ENCODE peak calls at places on chromosomes 1 and 21, in eight cellular contexts. Q, V, A, B, L, D, P and G are unnamed samples.

GRCh38 chr1:175911138-175911537 is 167.7 kb upstream of the TNR start:
- DNase-seq in Q (no peak), V (no peak), A (no peak), B (no peak), L (no peak), D (no peak), P (no peak), G (no peak)

GRCh38 chr21:38358098-38358497 is 101.3 kb downstream of the KCNJ15 start:
- DNase-seq in Q (no peak), V (no peak), A (no peak), B (no peak), L (no peak), D (no peak), P (no peak), G (no peak)

GRCh38 chr1:14849038-14849437 is 250.6 kb downstream of the KAZN start:
- DNase-seq in Q (no peak), V (no peak), A (no peak), B (no peak), L (no peak), D (no peak), P (no peak), G (no peak)

GRCh38 chr1:247172956-247173355 is 1.1 kb upstream of the ZNF124 start:
- DNase-seq in Q (no peak), V (no peak), A (no peak), B (no peak), L (no peak), D (no peak), P (peak; percentile 8), G (no peak)

GRCh38 chr1:116711061-116711582 is 43.1 kb upstream of the CD2 start:
- DNase-seq in Q (no peak), V (no peak), A (no peak), B (peak; percentile 45), L (no peak), D (no peak), P (no peak), G (no peak)

GRCh38 chr1:115557715-115558114 is 84.1 kb upstream of the VANGL1 start:
- DNase-seq in Q (no peak), V (no peak), A (no peak), B (no peak), L (no peak), D (no peak), P (no peak), G (no peak)

GRCh38 chr21:28142692-28143091 is 850.0 kb downstream of the LTN1 start:
- DNase-seq in Q (no peak), V (no peak), A (no peak), B (peak; percentile 54), L (no peak), D (peak; percentile 69), P (peak; percentile 74), G (peak; percentile 66)

GRCh38 chr21:33412832-33413519 is 9.8 kb downstream of the IFNGR2 start:
- DNase-seq in Q (no peak), V (no peak), A (peak; percentile 57), B (no peak), L (no peak), D (no peak), P (no peak), G (no peak)

GRCh38 chr1:220999872-221000863 is 120.9 kb downstream of the HLX start:
- DNase-seq in Q (no peak), V (no peak), A (no peak), B (no peak), L (peak; percentile 56), D (no peak), P (no peak), G (peak; percentile 83)

GRCh38 chr1:230854423-230854822 is 13.9 kb downstream of the C1orf198 start:
- DNase-seq in Q (no peak), V (no peak), A (no peak), B (no peak), L (no peak), D (no peak), P (no peak), G (no peak)
- TF ChIP-seq CTCF in Q (no peak), V (no peak), A (no peak), B (no peak), L (no peak), D (no peak), P (no peak), G (no peak)

GRCh38 chr1:85494957-85495266 is 30.0 kb upstream of the DDAH1 start:
- DNase-seq in Q (no peak), V (no peak), A (no peak), B (peak; percentile 54), L (peak; percentile 23), D (no peak), P (peak; percentile 57), G (no peak)
- TF ChIP-seq CTCF in Q (no peak), V (no peak), A (peak; percentile 23), B (peak; percentile 59), L (no peak), D (peak; percentile 64), P (peak; percentile 63), G (no peak)

GRCh38 chr1:30601316-30602085 is 121.9 kb downstream of the MATN1 start:
- DNase-seq in Q (no peak), V (no peak), A (no peak), B (no peak), L (no peak), D (no peak), P (no peak), G (no peak)
- TF ChIP-seq CTCF in Q (no peak), V (no peak), A (no peak), B (no peak), L (no peak), D (no peak), P (no peak), G (no peak)

GRCh38 chr1:76145332-76145731 is 70.8 kb downstream of the ST6GALNAC3 start:
- DNase-seq in Q (no peak), V (no peak), A (no peak), B (no peak), L (no peak), D (no peak), P (no peak), G (no peak)

GRCh38 chr1:76144233-76144632 is 69.7 kb downstream of the ST6GALNAC3 start:
- DNase-seq in Q (no peak), V (no peak), A (no peak), B (no peak), L (no peak), D (peak; percentile 2), P (peak; percentile 12), G (no peak)

GRCh38 chr1:76147917-76148316 is 73.4 kb downstream of the ST6GALNAC3 start:
- DNase-seq in Q (no peak), V (no peak), A (no peak), B (no peak), L (no peak), D (no peak), P (no peak), G (no peak)

GRCh38 chr1:76148460-76148859 is 73.9 kb downstream of the ST6GALNAC3 start:
- DNase-seq in Q (no peak), V (no peak), A (no peak), B (no peak), L (no peak), D (no peak), P (no peak), G (no peak)

DNA sequence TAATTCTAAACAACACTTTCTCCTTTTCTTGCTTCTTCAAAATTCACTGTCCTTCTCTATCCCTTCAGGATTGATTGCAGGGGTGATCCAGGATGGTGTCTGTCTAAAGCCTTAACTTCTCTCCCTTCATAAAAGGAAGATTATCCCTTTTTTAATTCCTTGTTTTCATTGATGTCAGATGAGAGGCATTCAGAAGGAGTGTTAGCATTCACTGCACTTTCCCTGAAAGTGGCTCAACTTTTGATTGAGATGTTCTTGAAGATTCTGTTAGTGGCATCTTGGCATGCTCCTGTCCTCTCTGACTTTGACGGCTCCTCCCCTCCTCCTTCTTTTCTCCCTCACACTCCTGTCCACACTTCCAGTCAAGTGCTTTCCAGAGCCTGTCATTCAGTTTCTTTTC is 71.6 kb downstream of the ST6GALNAC3 start:
- DNase-seq in Q (no peak), V (no peak), A (no peak), B (no peak), L (no peak), D (no peak), P (no peak), G (no peak)
- TF ChIP-seq CTCF in Q (no peak), V (no peak), A (no peak), B (no peak), L (no peak), D (no peak), P (no peak), G (no peak)

DNA sequence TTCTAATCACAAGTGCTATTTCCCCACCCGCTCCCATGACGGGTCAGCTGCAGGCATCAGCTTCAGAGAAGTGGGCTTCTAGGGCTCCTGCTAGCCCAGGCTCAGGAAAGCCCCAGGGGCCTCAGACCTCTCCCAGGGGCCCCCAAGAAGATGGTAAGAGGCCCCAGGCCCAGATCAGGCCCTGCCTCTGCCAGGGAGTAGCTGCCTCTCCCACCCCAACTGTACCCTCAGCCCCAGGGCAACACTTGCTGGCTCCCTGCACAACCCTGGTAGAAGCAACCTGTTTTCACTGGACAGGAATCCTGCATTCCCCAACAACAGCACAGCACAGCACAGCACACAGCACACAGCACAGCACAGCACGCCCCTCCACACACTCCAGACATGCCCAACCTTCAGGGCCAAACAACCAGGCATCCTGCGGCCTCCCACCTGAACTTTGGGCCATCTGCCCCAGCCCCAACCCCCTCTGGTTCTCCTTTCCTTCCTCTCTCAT is 6.5 kb downstream of the BLACAT1 start:
- DNase-seq in Q (no peak), V (no peak), A (no peak), B (peak; percentile 19), L (no peak), D (no peak), P (no peak), G (no peak)
- TF ChIP-seq CTCF in Q (no peak), V (no peak), A (no peak), B (no peak), L (no peak), D (no peak), P (no peak), G (no peak)

DNA sequence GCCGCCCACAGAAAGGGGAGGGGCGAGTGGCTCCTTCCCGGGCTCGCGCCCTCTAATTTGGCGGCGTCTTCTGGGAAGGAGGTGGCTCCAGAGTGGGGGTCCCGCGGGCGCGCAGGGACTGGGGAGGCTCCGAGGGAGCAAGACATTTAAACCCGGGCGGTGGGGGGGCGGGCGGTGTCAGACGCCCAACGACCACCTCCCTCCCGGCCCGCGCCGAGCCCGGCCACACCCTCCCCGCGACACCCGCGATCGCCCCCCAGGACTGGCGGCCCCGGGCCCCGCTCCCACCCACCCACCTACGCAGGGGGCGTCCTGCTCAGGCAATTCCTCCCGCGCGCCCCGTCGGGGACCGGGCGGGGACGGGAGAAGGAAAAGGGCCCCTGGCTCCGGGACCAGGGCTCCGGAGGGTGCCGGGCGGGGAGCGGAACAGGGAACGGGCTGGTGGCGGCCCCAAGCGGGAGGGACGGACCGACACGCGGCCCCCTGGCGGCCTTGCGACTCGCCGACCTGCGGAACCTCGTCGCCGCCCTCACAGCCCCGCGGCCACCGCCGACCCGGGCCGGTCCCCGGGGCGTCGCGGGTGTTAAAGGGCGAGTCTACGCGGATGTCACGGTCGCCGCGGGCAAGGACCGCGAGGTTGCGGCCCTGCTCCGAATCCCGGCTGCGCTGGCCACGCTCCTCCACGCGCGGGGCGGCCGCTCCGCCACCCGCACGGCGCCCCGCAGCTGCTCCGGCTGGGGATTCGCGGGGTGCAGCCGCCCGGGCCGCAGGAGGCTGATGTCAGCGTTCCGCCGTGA is 94.0 kb upstream of the FMN2 start:
- DNase-seq in Q (peak; percentile 52), V (no peak), A (no peak), B (no peak), L (no peak), D (no peak), P (no peak), G (no peak)
- TF ChIP-seq CTCF in Q (peak; percentile 62), V (no peak), A (no peak), B (no peak), L (no peak), D (peak; percentile 26), P (no peak), G (peak; percentile 62)